ENCODE peak calls at places on chromosomes 6 and 20, in six cellular contexts. One of them, this sample, is unnamed.

GRCh38 chr6:169812257-169812644 is 60.8 kb downstream of the ERMARD start:
- DNase-seq in T-helper 17 cell: no peak
- DNase-seq in GM12865: no peak
- DNase-seq in SW 1271: no peak
- DNase-seq in KG1: no peak
- DNase-seq in thoracic aorta: no peak
- DNase-seq in this sample: no peak

GRCh38 chr6:1016329-1017302 is 295.3 kb upstream of the FOXQ1 start:
- DNase-seq in KG1: no peak
- DNase-seq in GM12865: no peak
- DNase-seq in SW 1271: no peak
- DNase-seq in thoracic aorta: no peak
- DNase-seq in T-helper 17 cell: no peak
- DNase-seq in this sample: no peak

GRCh38 chr20:50472693-50473610 is 37.2 kb upstream of the PTPN1 start:
- DNase-seq in KG1: no peak
- DNase-seq in T-helper 17 cell: no peak
- DNase-seq in SW 1271: no peak
- DNase-seq in GM12865: no peak
- DNase-seq in thoracic aorta: no peak
- DNase-seq in this sample: no peak

GRCh38 chr20:49578436-49578835 is 10.5 kb upstream of the PTGIS start:
- DNase-seq in SW 1271: no peak
- DNase-seq in T-helper 17 cell: no peak
- DNase-seq in GM12865: no peak
- DNase-seq in thoracic aorta: no peak
- DNase-seq in KG1: no peak
- DNase-seq in this sample: no peak

GRCh38 chr6:106069478-106069877 is 16.7 kb upstream of the PRDM1 start:
- DNase-seq in T-helper 17 cell: no peak
- DNase-seq in thoracic aorta: no peak
- DNase-seq in GM12865: no peak
- DNase-seq in SW 1271: no peak
- DNase-seq in KG1: no peak
- DNase-seq in this sample: no peak

GRCh38 chr6:54719633-54720032 is 126.9 kb upstream of the FAM83B start:
- DNase-seq in GM12865: no peak
- DNase-seq in SW 1271: no peak
- DNase-seq in thoracic aorta: no peak
- DNase-seq in T-helper 17 cell: no peak
- DNase-seq in KG1: no peak
- DNase-seq in this sample: no peak

GRCh38 chr20:288956-289692 is 1.4 kb downstream of the C20orf96 start:
- DNase-seq in KG1: no peak
- DNase-seq in thoracic aorta: no peak
- DNase-seq in T-helper 17 cell: no peak
- DNase-seq in SW 1271: no peak
- DNase-seq in GM12865: no peak
- DNase-seq in this sample: no peak

GRCh38 chr6:27825025-27825823 is 87.0 kb downstream of the OR2B2 start:
- DNase-seq in KG1: peak
- DNase-seq in SW 1271: no peak
- DNase-seq in T-helper 17 cell: no peak
- DNase-seq in GM12865: peak
- DNase-seq in thoracic aorta: no peak
- DNase-seq in this sample: no peak

GRCh38 chr6:28758046-28758817 is 165.6 kb downstream of the TRIM27 start:
- DNase-seq in T-helper 17 cell: no peak
- DNase-seq in thoracic aorta: no peak
- DNase-seq in GM12865: peak
- DNase-seq in SW 1271: peak
- DNase-seq in KG1: no peak
- DNase-seq in this sample: no peak

GRCh38 chr20:22093122-22093521 is 387.7 kb downstream of the PAX1 start:
- DNase-seq in thoracic aorta: no peak
- DNase-seq in GM12865: no peak
- DNase-seq in KG1: no peak
- DNase-seq in T-helper 17 cell: no peak
- DNase-seq in SW 1271: no peak
- DNase-seq in this sample: no peak

GRCh38 chr20:24256307-24256706 is 213.1 kb upstream of the SYNDIG1 start:
- DNase-seq in SW 1271: no peak
- DNase-seq in thoracic aorta: no peak
- DNase-seq in KG1: no peak
- DNase-seq in GM12865: no peak
- DNase-seq in T-helper 17 cell: no peak
- DNase-seq in this sample: no peak

GRCh38 chr20:19757487-19757972 is 528 bp upstream of the RIN2 start:
- DNase-seq in thoracic aorta: no peak
- DNase-seq in KG1: no peak
- DNase-seq in GM12865: no peak
- DNase-seq in SW 1271: peak
- DNase-seq in T-helper 17 cell: no peak
- DNase-seq in this sample: no peak

GRCh38 chr20:61939691-61940360 is 125.9 kb downstream of the TAF4 start:
- DNase-seq in SW 1271: no peak
- DNase-seq in T-helper 17 cell: no peak
- DNase-seq in KG1: no peak
- DNase-seq in thoracic aorta: no peak
- DNase-seq in GM12865: no peak
- DNase-seq in this sample: no peak

GRCh38 chr6:140773276-140773675 is 1359.4 kb upstream of the GJE1 start:
- DNase-seq in KG1: no peak
- DNase-seq in thoracic aorta: no peak
- DNase-seq in SW 1271: no peak
- DNase-seq in T-helper 17 cell: no peak
- DNase-seq in GM12865: no peak
- DNase-seq in this sample: no peak

GRCh38 chr6:170067257-170067656 is 223.6 kb downstream of the DLL1 start:
- DNase-seq in GM12865: no peak
- DNase-seq in T-helper 17 cell: no peak
- DNase-seq in KG1: no peak
- DNase-seq in thoracic aorta: no peak
- DNase-seq in SW 1271: no peak
- DNase-seq in this sample: no peak

GRCh38 chr20:57175397-57176010 is 90.9 kb downstream of the BMP7 start:
- DNase-seq in KG1: no peak
- DNase-seq in GM12865: peak
- DNase-seq in SW 1271: no peak
- DNase-seq in T-helper 17 cell: no peak
- DNase-seq in thoracic aorta: no peak
- DNase-seq in this sample: no peak

GRCh38 chr6:43628392-43629103 is 516 bp downstream of the GTPBP2 start:
- DNase-seq in T-helper 17 cell: peak
- DNase-seq in GM12865: peak
- DNase-seq in KG1: no peak
- DNase-seq in SW 1271: no peak
- DNase-seq in thoracic aorta: no peak
- DNase-seq in this sample: peak

GRCh38 chr6:163180874-163181541 is 233.5 kb upstream of the QKI start:
- DNase-seq in GM12865: peak
- DNase-seq in T-helper 17 cell: no peak
- DNase-seq in SW 1271: no peak
- DNase-seq in KG1: peak
- DNase-seq in thoracic aorta: no peak
- DNase-seq in this sample: no peak

GRCh38 chr6:72084992-72085569 is 198.7 kb downstream of the RIMS1 start:
- DNase-seq in GM12865: peak
- DNase-seq in thoracic aorta: no peak
- DNase-seq in KG1: no peak
- DNase-seq in T-helper 17 cell: no peak
- DNase-seq in SW 1271: no peak
- DNase-seq in this sample: no peak

GRCh38 chr6:154403803-154404202 is 47.2 kb upstream of the IPCEF1 start:
- DNase-seq in T-helper 17 cell: no peak
- DNase-seq in KG1: no peak
- DNase-seq in SW 1271: no peak
- DNase-seq in GM12865: no peak
- DNase-seq in thoracic aorta: no peak
- DNase-seq in this sample: no peak

GRCh38 chr6:41690541-41691330 is 44.7 kb downstream of the TFEB start:
- DNase-seq in T-helper 17 cell: no peak
- DNase-seq in thoracic aorta: no peak
- DNase-seq in SW 1271: no peak
- DNase-seq in KG1: no peak
- DNase-seq in GM12865: no peak
- DNase-seq in this sample: no peak

GRCh38 chr6:16184129-16184528 is 54.3 kb upstream of the GMPR start:
- DNase-seq in thoracic aorta: no peak
- DNase-seq in T-helper 17 cell: no peak
- DNase-seq in KG1: no peak
- DNase-seq in SW 1271: no peak
- DNase-seq in GM12865: peak
- DNase-seq in this sample: no peak

GRCh38 chr6:33746036-33746600 is 587 bp downstream of the IP6K3 start:
- DNase-seq in T-helper 17 cell: no peak
- DNase-seq in thoracic aorta: no peak
- DNase-seq in SW 1271: no peak
- DNase-seq in KG1: no peak
- DNase-seq in GM12865: no peak
- DNase-seq in this sample: no peak

GRCh38 chr6:88840806-88841539 is 122.4 kb downstream of the RNGTT start:
- DNase-seq in KG1: no peak
- DNase-seq in thoracic aorta: no peak
- DNase-seq in SW 1271: no peak
- DNase-seq in GM12865: no peak
- DNase-seq in T-helper 17 cell: no peak
- DNase-seq in this sample: no peak

GRCh38 chr20:63703976-63704748 is 3.6 kb downstream of the ARFRP1 start:
- DNase-seq in T-helper 17 cell: peak
- DNase-seq in thoracic aorta: no peak
- DNase-seq in GM12865: no peak
- DNase-seq in SW 1271: no peak
- DNase-seq in KG1: no peak
- DNase-seq in this sample: no peak

GRCh38 chr6:111784423-111784822 is 88.8 kb downstream of the FYN start:
- DNase-seq in T-helper 17 cell: no peak
- DNase-seq in thoracic aorta: no peak
- DNase-seq in GM12865: no peak
- DNase-seq in SW 1271: no peak
- DNase-seq in KG1: no peak
- DNase-seq in this sample: no peak

GRCh38 chr6:107917468-107918375 is 40.3 kb downstream of the SEC63 start:
- DNase-seq in SW 1271: no peak
- DNase-seq in KG1: no peak
- DNase-seq in GM12865: peak
- DNase-seq in T-helper 17 cell: no peak
- DNase-seq in thoracic aorta: no peak
- DNase-seq in this sample: no peak

GRCh38 chr6:94045473-94045872 is 626.1 kb upstream of the EPHA7 start:
- DNase-seq in T-helper 17 cell: no peak
- DNase-seq in thoracic aorta: no peak
- DNase-seq in GM12865: no peak
- DNase-seq in SW 1271: no peak
- DNase-seq in KG1: no peak
- DNase-seq in this sample: no peak

GRCh38 chr6:169589699-169590257 is 112.1 kb downstream of the WDR27 start:
- DNase-seq in GM12865: peak
- DNase-seq in thoracic aorta: no peak
- DNase-seq in KG1: no peak
- DNase-seq in T-helper 17 cell: no peak
- DNase-seq in SW 1271: no peak
- DNase-seq in this sample: no peak

GRCh38 chr6:39086711-39087110 is 28.3 kb downstream of the SAYSD1 start:
- DNase-seq in SW 1271: no peak
- DNase-seq in GM12865: no peak
- DNase-seq in T-helper 17 cell: no peak
- DNase-seq in thoracic aorta: no peak
- DNase-seq in KG1: no peak
- DNase-seq in this sample: no peak